ENCODE peak calls at places on chromosome 13, in six cellular contexts. D is A549, F is vagina, C is ascending aorta, E is GOT3, Z is tibial nerve. G is an unnamed sample.
A peak's percentile ranks its signal among the peaks of the same experiment; 100 is the strongest.

GRCh38 chr13:78121459-78122348 is 203.1 kb upstream of the EDNRB start:
- DNase-seq in F (no peak), C (no peak), E (no peak), D (peak; percentile 57), Z (no peak), G (peak; percentile 77)

GRCh38 chr13:47092202-47092601 is 195.3 kb upstream of the HTR2A start:
- DNase-seq in E (no peak), Z (no peak), C (no peak), F (no peak), D (no peak), G (no peak)

GRCh38 chr13:63840551-63841421 is 2425.1 kb upstream of the PCDH20 start:
- DNase-seq in D (no peak), F (no peak), Z (no peak), E (no peak), C (no peak), G (no peak)

GRCh38 chr13:26485288-26485687 is 72.2 kb upstream of the WASF3 start:
- DNase-seq in F (no peak), C (no peak), D (no peak), E (no peak), Z (no peak), G (no peak)

GRCh38 chr13:83716121-83716520 is 166.2 kb downstream of the SLITRK1 start:
- DNase-seq in C (no peak), E (no peak), Z (no peak), F (no peak), D (no peak), G (peak; percentile 1)

GRCh38 chr13:102280366-102280765 is 121.5 kb downstream of the FGF14 start:
- DNase-seq in E (no peak), C (no peak), F (no peak), Z (no peak), D (no peak), G (peak; percentile 59)

GRCh38 chr13:105672911-105673310 is 862.6 kb downstream of the EFNB2 start:
- DNase-seq in E (no peak), D (no peak), C (no peak), F (no peak), Z (no peak), G (no peak)

GRCh38 chr13:109494955-109495354 is 291.4 kb downstream of the IRS2 start:
- DNase-seq in Z (no peak), E (no peak), F (no peak), C (no peak), D (peak; percentile 11), G (peak; percentile 78)

GRCh38 chr13:102555914-102556553 is 40.8 kb upstream of the TPP2 start:
- DNase-seq in Z (no peak), F (no peak), D (peak; percentile 30), C (no peak), E (no peak), G (peak; percentile 45)

GRCh38 chr13:52027832-52028231 is 3.3 kb downstream of the UTP14C start:
- DNase-seq in E (no peak), C (no peak), F (no peak), Z (no peak), D (no peak), G (no peak)

GRCh38 chr13:79194272-79194671 is 211.8 kb downstream of the RBM26 start:
- DNase-seq in C (no peak), E (no peak), Z (no peak), D (no peak), F (no peak), G (no peak)

GRCh38 chr13:26983533-26984315 is 187.9 kb downstream of the USP12 start:
- DNase-seq in F (no peak), E (no peak), D (no peak), Z (no peak), C (no peak), G (no peak)

G was measured in astrocyte of the hippocampus.